ENCODE peak calls at places on chromosomes 3 and 15, in eight cellular contexts. One of them, this sample, is unnamed. For H3K36me3 and H3K4me1, the result is how much of the 10 kb centered on the place peaks cover.

GRCh38 chr3:174938102-174938501 is 79.0 kb downstream of the NAALADL2 start:
- DNase-seq in neural progenitor cell: no peak
- DNase-seq in IMR-90: no peak
- DNase-seq in left lung: no peak
- DNase-seq in neuronal stem cell: no peak
- DNase-seq in CD8-positive, alpha-beta T cell: no peak
- DNase-seq in OCI-LY7: no peak
- DNase-seq in PC-3: no peak
- DNase-seq in this sample: no peak

GRCh38 chr15:99511865-99512632 is 53.7 kb upstream of the MEF2A start:
- DNase-seq in OCI-LY7: peak
- DNase-seq in PC-3: no peak
- DNase-seq in neural progenitor cell: no peak
- DNase-seq in IMR-90: no peak
- DNase-seq in neuronal stem cell: no peak
- DNase-seq in left lung: no peak
- DNase-seq in CD8-positive, alpha-beta T cell: no peak
- DNase-seq in this sample: no peak

GRCh38 chr3:192879346-192880031 is 38.2 kb downstream of the MB21D2 start:
- DNase-seq in neuronal stem cell: peak
- DNase-seq in left lung: no peak
- DNase-seq in neural progenitor cell: peak
- DNase-seq in PC-3: peak
- DNase-seq in IMR-90: peak
- DNase-seq in CD8-positive, alpha-beta T cell: no peak
- DNase-seq in OCI-LY7: no peak
- DNase-seq in this sample: no peak

GRCh38 chr3:52346623-52347530 is 30.8 kb downstream of the DNAH1 start:
- DNase-seq in OCI-LY7: no peak
- DNase-seq in CD8-positive, alpha-beta T cell: no peak
- DNase-seq in neural progenitor cell: no peak
- DNase-seq in neuronal stem cell: no peak
- DNase-seq in PC-3: peak
- DNase-seq in IMR-90: peak
- DNase-seq in left lung: peak
- DNase-seq in this sample: peak

GRCh38 chr3:129433565-129433964 is 5.1 kb upstream of the EFCAB12 start:
- DNase-seq in neural progenitor cell: no peak
- DNase-seq in neuronal stem cell: no peak
- DNase-seq in OCI-LY7: no peak
- DNase-seq in CD8-positive, alpha-beta T cell: no peak
- DNase-seq in left lung: no peak
- DNase-seq in IMR-90: no peak
- DNase-seq in PC-3: no peak
- DNase-seq in this sample: no peak

GRCh38 chr15:69410290-69410874 is 3.8 kb upstream of the KIF23 start:
- DNase-seq in left lung: no peak
- DNase-seq in PC-3: peak
- DNase-seq in CD8-positive, alpha-beta T cell: no peak
- DNase-seq in IMR-90: peak
- DNase-seq in neural progenitor cell: peak
- DNase-seq in OCI-LY7: peak
- DNase-seq in neuronal stem cell: no peak
- DNase-seq in this sample: no peak

GRCh38 chr15:39907216-39907615 is 12.8 kb downstream of the GPR176 start:
- DNase-seq in left lung: no peak
- DNase-seq in neuronal stem cell: no peak
- DNase-seq in PC-3: no peak
- DNase-seq in IMR-90: no peak
- DNase-seq in OCI-LY7: no peak
- DNase-seq in neural progenitor cell: peak
- DNase-seq in CD8-positive, alpha-beta T cell: no peak
- DNase-seq in this sample: no peak

GRCh38 chr3:8964436-8965370 is 1.4 kb upstream of the RAD18 start:
- DNase-seq in left lung: no peak
- DNase-seq in PC-3: peak
- DNase-seq in IMR-90: peak
- DNase-seq in OCI-LY7: no peak
- DNase-seq in neuronal stem cell: no peak
- DNase-seq in neural progenitor cell: no peak
- DNase-seq in CD8-positive, alpha-beta T cell: no peak
- DNase-seq in this sample: no peak

GRCh38 chr3:21745971-21746370 is 5.0 kb downstream of the ZNF385D start:
- DNase-seq in left lung: no peak
- DNase-seq in OCI-LY7: no peak
- DNase-seq in PC-3: no peak
- DNase-seq in CD8-positive, alpha-beta T cell: no peak
- DNase-seq in neuronal stem cell: no peak
- DNase-seq in neural progenitor cell: no peak
- DNase-seq in IMR-90: peak
- DNase-seq in this sample: no peak

GRCh38 chr3:76065975-76066374 is 280.6 kb upstream of the ZNF717 start:
- DNase-seq in neuronal stem cell: no peak
- DNase-seq in IMR-90: peak
- DNase-seq in CD8-positive, alpha-beta T cell: no peak
- DNase-seq in PC-3: peak
- DNase-seq in neural progenitor cell: no peak
- DNase-seq in OCI-LY7: no peak
- DNase-seq in left lung: no peak
- DNase-seq in this sample: no peak

GRCh38 chr3:158160958-158161357 is 51.1 kb downstream of the RSRC1 start:
- DNase-seq in CD8-positive, alpha-beta T cell: no peak
- DNase-seq in IMR-90: peak
- DNase-seq in neuronal stem cell: no peak
- DNase-seq in neural progenitor cell: no peak
- DNase-seq in OCI-LY7: no peak
- DNase-seq in PC-3: peak
- DNase-seq in left lung: no peak
- DNase-seq in this sample: no peak

GRCh38 chr3:160003520-160004128 is 15.0 kb downstream of the IL12A start:
- DNase-seq in IMR-90: peak
- DNase-seq in left lung: peak
- DNase-seq in PC-3: peak
- DNase-seq in CD8-positive, alpha-beta T cell: no peak
- DNase-seq in neuronal stem cell: peak
- DNase-seq in neural progenitor cell: peak
- DNase-seq in OCI-LY7: peak
- DNase-seq in this sample: no peak

GRCh38 chr3:129794319-129795201 is 99.0 kb downstream of the TMCC1 start:
- DNase-seq in IMR-90: no peak
- DNase-seq in CD8-positive, alpha-beta T cell: no peak
- DNase-seq in PC-3: peak
- DNase-seq in neural progenitor cell: peak
- DNase-seq in OCI-LY7: peak
- DNase-seq in left lung: peak
- DNase-seq in neuronal stem cell: peak
- DNase-seq in this sample: no peak

GRCh38 chr15:40042791-40043320 is 3.9 kb upstream of the SRP14 start:
- DNase-seq in CD8-positive, alpha-beta T cell: no peak
- DNase-seq in left lung: no peak
- DNase-seq in PC-3: no peak
- DNase-seq in IMR-90: no peak
- DNase-seq in OCI-LY7: no peak
- DNase-seq in neural progenitor cell: no peak
- DNase-seq in neuronal stem cell: no peak
- DNase-seq in this sample: no peak

GRCh38 chr15:66092053-66092976 is 161.2 kb downstream of the MEGF11 start:
- DNase-seq in CD8-positive, alpha-beta T cell: no peak
- DNase-seq in PC-3: no peak
- DNase-seq in left lung: no peak
- DNase-seq in neural progenitor cell: no peak
- DNase-seq in IMR-90: no peak
- DNase-seq in neuronal stem cell: no peak
- DNase-seq in OCI-LY7: no peak
- DNase-seq in this sample: no peak

GRCh38 chr3:79414821-79415220 is 353.0 kb downstream of the ROBO1 start:
- DNase-seq in left lung: no peak
- DNase-seq in OCI-LY7: no peak
- DNase-seq in IMR-90: peak
- DNase-seq in CD8-positive, alpha-beta T cell: no peak
- DNase-seq in neural progenitor cell: no peak
- DNase-seq in neuronal stem cell: no peak
- DNase-seq in PC-3: peak
- DNase-seq in this sample: no peak

GRCh38 chr3:113035387-113035982 is 44.7 kb downstream of the GTPBP8 start:
- DNase-seq in IMR-90: peak
- DNase-seq in neural progenitor cell: peak
- DNase-seq in CD8-positive, alpha-beta T cell: peak
- DNase-seq in OCI-LY7: peak
- DNase-seq in PC-3: peak
- DNase-seq in left lung: no peak
- DNase-seq in neuronal stem cell: peak
- DNase-seq in this sample: no peak

GRCh38 chr15:91291673-91292072 is 191.6 kb downstream of the SV2B start:
- DNase-seq in IMR-90: peak
- DNase-seq in PC-3: no peak
- DNase-seq in left lung: no peak
- DNase-seq in neural progenitor cell: peak
- DNase-seq in neuronal stem cell: no peak
- DNase-seq in CD8-positive, alpha-beta T cell: no peak
- DNase-seq in OCI-LY7: peak
- DNase-seq in this sample: no peak

GRCh38 chr3:81451611-81452010 is 309.8 kb downstream of the GBE1 start:
- DNase-seq in OCI-LY7: no peak
- DNase-seq in IMR-90: no peak
- DNase-seq in neuronal stem cell: no peak
- DNase-seq in left lung: no peak
- DNase-seq in neural progenitor cell: no peak
- DNase-seq in PC-3: peak
- DNase-seq in CD8-positive, alpha-beta T cell: no peak
- DNase-seq in this sample: no peak

GRCh38 chr3:122374034-122374433 is 9.0 kb downstream of the MIX23 start:
- DNase-seq in neuronal stem cell: no peak
- DNase-seq in left lung: no peak
- DNase-seq in PC-3: no peak
- DNase-seq in IMR-90: no peak
- DNase-seq in neural progenitor cell: no peak
- DNase-seq in OCI-LY7: no peak
- DNase-seq in CD8-positive, alpha-beta T cell: no peak
- DNase-seq in this sample: no peak

GRCh38 chr3:148727242-148727641 is 29.5 kb downstream of the AGTR1 start:
- DNase-seq in neuronal stem cell: peak
- DNase-seq in neural progenitor cell: peak
- DNase-seq in OCI-LY7: peak
- DNase-seq in IMR-90: no peak
- DNase-seq in CD8-positive, alpha-beta T cell: no peak
- DNase-seq in PC-3: peak
- DNase-seq in left lung: no peak
- DNase-seq in this sample: no peak

GRCh38 chr3:158737987-158738615 is 5.8 kb upstream of the RARRES1 start:
- DNase-seq in PC-3: no peak
- DNase-seq in CD8-positive, alpha-beta T cell: no peak
- DNase-seq in neuronal stem cell: no peak
- DNase-seq in neural progenitor cell: no peak
- DNase-seq in left lung: no peak
- DNase-seq in IMR-90: peak
- DNase-seq in OCI-LY7: no peak
- DNase-seq in this sample: no peak

GRCh38 chr3:38137615-38138346 is 680 bp upstream of the MYD88 start:
- DNase-seq in neuronal stem cell: peak
- DNase-seq in left lung: no peak
- DNase-seq in neural progenitor cell: peak
- DNase-seq in IMR-90: no peak
- DNase-seq in PC-3: no peak
- DNase-seq in CD8-positive, alpha-beta T cell: no peak
- DNase-seq in OCI-LY7: peak
- DNase-seq in this sample: no peak

GRCh38 chr3:51622868-51623267 is 48.2 kb upstream of the TEX264 start:
- DNase-seq in neuronal stem cell: no peak
- DNase-seq in CD8-positive, alpha-beta T cell: no peak
- DNase-seq in PC-3: no peak
- DNase-seq in left lung: no peak
- DNase-seq in neural progenitor cell: no peak
- DNase-seq in OCI-LY7: no peak
- DNase-seq in IMR-90: peak
- DNase-seq in this sample: no peak

GRCh38 chr3:33883538-33884203 is 85.2 kb downstream of the PDCD6IP start:
- DNase-seq in PC-3: peak
- DNase-seq in neural progenitor cell: peak
- DNase-seq in CD8-positive, alpha-beta T cell: no peak
- DNase-seq in IMR-90: peak
- DNase-seq in neuronal stem cell: peak
- DNase-seq in OCI-LY7: peak
- DNase-seq in left lung: no peak
- DNase-seq in this sample: no peak

GRCh38 chr3:184011230-184011876 is 6.3 kb downstream of the ABCC5 start:
- DNase-seq in IMR-90: peak
- DNase-seq in neural progenitor cell: no peak
- DNase-seq in OCI-LY7: no peak
- DNase-seq in CD8-positive, alpha-beta T cell: no peak
- DNase-seq in left lung: no peak
- DNase-seq in neuronal stem cell: no peak
- DNase-seq in PC-3: peak
- DNase-seq in this sample: no peak
- H3K36me3 ChIP-seq in IMR-90: under half
- H3K36me3 ChIP-seq in neural progenitor cell: under half
- H3K36me3 ChIP-seq in OCI-LY7: under half
- H3K36me3 ChIP-seq in CD8-positive, alpha-beta T cell: under half
- H3K36me3 ChIP-seq in left lung: under half
- H3K36me3 ChIP-seq in neuronal stem cell: half or more
- H3K36me3 ChIP-seq in PC-3: under half
- H3K36me3 ChIP-seq in this sample: under half

GRCh38 chr3:187719628-187720336 is 17.4 kb upstream of the RTP2 start:
- DNase-seq in neural progenitor cell: peak
- DNase-seq in left lung: no peak
- DNase-seq in PC-3: no peak
- DNase-seq in neuronal stem cell: no peak
- DNase-seq in OCI-LY7: no peak
- DNase-seq in CD8-positive, alpha-beta T cell: no peak
- DNase-seq in IMR-90: no peak
- DNase-seq in this sample: no peak
- H3K4me3 ChIP-seq in neural progenitor cell: no peak
- H3K4me3 ChIP-seq in left lung: no peak
- H3K4me3 ChIP-seq in PC-3: no peak
- H3K4me3 ChIP-seq in neuronal stem cell: no peak
- H3K4me3 ChIP-seq in OCI-LY7: no peak
- H3K4me3 ChIP-seq in CD8-positive, alpha-beta T cell: no peak
- H3K4me3 ChIP-seq in IMR-90: no peak
- H3K4me3 ChIP-seq in this sample: no peak

GRCh38 chr3:65484964-65485363 is 553.8 kb downstream of the MAGI1 start:
- DNase-seq in IMR-90: no peak
- DNase-seq in OCI-LY7: no peak
- DNase-seq in CD8-positive, alpha-beta T cell: no peak
- DNase-seq in PC-3: peak
- DNase-seq in left lung: no peak
- DNase-seq in neural progenitor cell: no peak
- DNase-seq in neuronal stem cell: no peak
- DNase-seq in this sample: no peak
- H3K4me1 ChIP-seq in IMR-90: under half
- H3K4me1 ChIP-seq in OCI-LY7: under half
- H3K4me1 ChIP-seq in CD8-positive, alpha-beta T cell: under half
- H3K4me1 ChIP-seq in PC-3: under half
- H3K4me1 ChIP-seq in left lung: under half
- H3K4me1 ChIP-seq in neural progenitor cell: under half
- H3K4me1 ChIP-seq in neuronal stem cell: under half
- H3K4me1 ChIP-seq in this sample: under half

GRCh38 chr3:172379372-172379771 is 68.9 kb downstream of the GHSR start:
- DNase-seq in left lung: no peak
- DNase-seq in neural progenitor cell: no peak
- DNase-seq in IMR-90: peak
- DNase-seq in neuronal stem cell: no peak
- DNase-seq in CD8-positive, alpha-beta T cell: no peak
- DNase-seq in OCI-LY7: no peak
- DNase-seq in PC-3: peak
- DNase-seq in this sample: no peak
- H3K36me3 ChIP-seq in left lung: under half
- H3K36me3 ChIP-seq in neural progenitor cell: under half
- H3K36me3 ChIP-seq in IMR-90: under half
- H3K36me3 ChIP-seq in neuronal stem cell: half or more
- H3K36me3 ChIP-seq in CD8-positive, alpha-beta T cell: under half
- H3K36me3 ChIP-seq in OCI-LY7: under half
- H3K36me3 ChIP-seq in PC-3: under half
- H3K36me3 ChIP-seq in this sample: under half

GRCh38 chr3:191138937-191139336 is 60.1 kb upstream of the OSTN start:
- DNase-seq in CD8-positive, alpha-beta T cell: no peak
- DNase-seq in PC-3: no peak
- DNase-seq in OCI-LY7: no peak
- DNase-seq in neural progenitor cell: no peak
- DNase-seq in left lung: no peak
- DNase-seq in neuronal stem cell: no peak
- DNase-seq in IMR-90: no peak
- DNase-seq in this sample: no peak
- H3K4me3 ChIP-seq in CD8-positive, alpha-beta T cell: no peak
- H3K4me3 ChIP-seq in PC-3: no peak
- H3K4me3 ChIP-seq in OCI-LY7: no peak
- H3K4me3 ChIP-seq in neural progenitor cell: no peak
- H3K4me3 ChIP-seq in left lung: no peak
- H3K4me3 ChIP-seq in neuronal stem cell: no peak
- H3K4me3 ChIP-seq in IMR-90: no peak
- H3K4me3 ChIP-seq in this sample: no peak

This sample was measured in aorta.